ENCODE peak calls at places on chromosomes 5 and 9, in ten cellular contexts. V, M, N, Z, J, H, D, X, S and I are unnamed samples.
A peak's percentile ranks its signal among the peaks of the same experiment; 100 is the strongest.

GRCh38 chr9:83986223-83986622 is 5.6 kb downstream of the RMI1 start:
- DNase-seq in D (no peak), Z (no peak), J (no peak), H (no peak), X (no peak), M (no peak), N (no peak), V (no peak), S (no peak), I (no peak)

GRCh38 chr5:78829811-78830499 is 155.2 kb downstream of the ARSB start:
- DNase-seq in Z (no peak), N (no peak), V (no peak), S (no peak), M (peak; percentile 53), X (no peak), J (no peak), H (peak; percentile 72), D (peak; percentile 39), I (peak; percentile 33)

GRCh38 chr5:56124885-56125250 is 108.3 kb downstream of the ANKRD55 start:
- DNase-seq in D (no peak), V (peak; percentile 39), M (no peak), S (no peak), J (no peak), N (no peak), X (no peak), H (no peak), Z (no peak), I (no peak)

GRCh38 chr9:70868661-70869652 is 252.5 kb downstream of the TRPM3 start:
- DNase-seq in D (no peak), S (no peak), J (peak; percentile 25), M (no peak), X (no peak), Z (no peak), H (peak; percentile 17), N (no peak), V (peak; percentile 87), I (no peak)

GRCh38 chr5:59893436-59894227 is at the start of gene PDE4D:
- DNase-seq in X (peak; percentile 74), S (peak; percentile 14), N (peak; percentile 61), V (peak; percentile 63), D (peak; percentile 16), H (peak; percentile 33), J (peak; percentile 63), Z (peak; percentile 47), M (peak; percentile 18), I (peak; percentile 38)

GRCh38 chr9:84773023-84773422 is 103.5 kb downstream of the NTRK2 start:
- DNase-seq in H (no peak), J (no peak), M (no peak), D (no peak), V (peak; percentile 9), S (no peak), N (peak; percentile 30), X (no peak), Z (peak; percentile 78), I (no peak)

GRCh38 chr5:102722930-102723329 is 32.2 kb upstream of the PAM start:
- DNase-seq in S (no peak), D (no peak), N (peak; percentile 48), X (no peak), M (no peak), Z (peak; percentile 23), H (no peak), V (peak; percentile 33), J (no peak), I (no peak)

GRCh38 chr5:126471875-126472537 is 48.8 kb downstream of the GRAMD2B start:
- DNase-seq in H (no peak), N (peak; percentile 76), X (no peak), D (no peak), J (no peak), M (no peak), V (peak; percentile 42), Z (peak; percentile 86), S (no peak), I (no peak)

GRCh38 chr5:155029240-155029639 is 15.7 kb downstream of the KIF4B start:
- DNase-seq in M (no peak), J (no peak), H (no peak), D (no peak), V (no peak), S (no peak), Z (no peak), X (no peak), N (no peak), I (no peak)

GRCh38 chr9:34633851-34634550 is 3.6 kb downstream of the SIGMAR1 start:
- DNase-seq in H (peak; percentile 67), M (peak; percentile 45), D (no peak), Z (peak; percentile 51), N (peak; percentile 45), J (peak; percentile 65), S (peak; percentile 62), X (peak; percentile 73), V (peak; percentile 77), I (no peak)

GRCh38 chr5:96254980-96255681 is 177.9 kb downstream of the PCSK1 start:
- DNase-seq in H (no peak), N (peak; percentile 88), J (peak; percentile 31), M (no peak), V (peak; percentile 92), Z (peak; percentile 61), S (no peak), X (no peak), D (peak; percentile 41), I (no peak)

GRCh38 chr5:163917741-163918140 is 412.3 kb downstream of the MAT2B start:
- DNase-seq in X (no peak), V (peak; percentile 13), D (no peak), S (no peak), M (no peak), H (no peak), N (no peak), Z (peak; percentile 16), J (no peak), I (no peak)

GRCh38 chr5:59798862-59799667 is 94.5 kb downstream of the PDE4D start:
- DNase-seq in N (no peak), Z (peak; percentile 69), X (no peak), S (peak; percentile 35), V (peak; percentile 35), H (no peak), M (no peak), J (no peak), D (no peak), I (no peak)

GRCh38 chr5:132098621-132099020 is 25.0 kb downstream of the CSF2 start:
- DNase-seq in M (no peak), V (no peak), J (no peak), N (no peak), D (no peak), X (no peak), S (no peak), Z (no peak), H (no peak), I (no peak)

GRCh38 chr5:107449369-107449768 is 221.4 kb downstream of the EFNA5 start:
- DNase-seq in V (no peak), H (no peak), Z (no peak), J (no peak), X (no peak), M (no peak), D (no peak), N (no peak), S (no peak), I (no peak)

DNA sequence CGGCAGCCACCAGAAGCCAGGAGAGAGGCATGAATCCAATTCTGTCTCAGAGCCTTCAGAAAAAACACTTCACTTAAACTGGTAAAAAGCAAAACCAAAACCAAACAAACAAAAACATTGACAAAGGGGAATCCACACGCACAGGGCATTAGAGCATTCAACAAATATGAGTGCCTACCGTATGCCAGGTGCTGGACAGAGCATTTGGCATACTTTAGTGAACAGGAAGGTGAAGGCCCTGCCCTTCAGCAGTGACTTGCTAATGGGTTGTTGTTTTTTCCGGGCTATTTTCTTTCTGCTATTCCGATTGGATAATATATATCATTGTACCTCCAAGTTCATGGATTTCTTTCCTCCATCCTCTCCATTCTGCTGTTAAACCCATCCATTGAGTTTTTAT is 71.7 kb upstream of the RUFY1 start:
- DNase-seq in M (no peak), J (no peak), N (no peak), Z (no peak), D (no peak), S (no peak), X (no peak), V (no peak), H (no peak), I (no peak)
- H3K4me3 ChIP-seq in M (no peak overlapping the region), J (no peak overlapping the region), N (no peak overlapping the region), Z (no peak overlapping the region), D (no peak overlapping the region), S (no peak overlapping the region), X (no peak overlapping the region), V (no peak overlapping the region), H (no peak overlapping the region), I (no peak overlapping the region)

GRCh38 chr9:95077053-95077765 is 240.3 kb downstream of the FANCC start:
- DNase-seq in H (peak; percentile 22), V (no peak), Z (no peak), D (no peak), N (no peak), X (no peak), J (peak; percentile 25), M (no peak), S (no peak), I (no peak)
- H3K4me3 ChIP-seq in H (no peak overlapping the region), V (no peak overlapping the region), Z (no peak overlapping the region), D (no peak overlapping the region), N (no peak overlapping the region), X (no peak overlapping the region), J (peak overlapping the region; percentile 2), M (no peak overlapping the region), S (no peak overlapping the region), I (no peak overlapping the region)

GRCh38 chr9:79240774-79241173 is 331.0 kb upstream of the TLE4 start:
- DNase-seq in D (no peak), N (no peak), H (no peak), M (no peak), J (no peak), X (no peak), V (no peak), Z (no peak), S (no peak), I (no peak)
- H3K4me3 ChIP-seq in D (no peak overlapping the region), N (no peak overlapping the region), H (no peak overlapping the region), M (no peak overlapping the region), J (no peak overlapping the region), X (no peak overlapping the region), V (no peak overlapping the region), Z (no peak overlapping the region), S (no peak overlapping the region), I (no peak overlapping the region)

GRCh38 chr9:127968717-127969383 is 11.9 kb downstream of the EEIG1 start:
- DNase-seq in J (peak; percentile 84), N (peak; percentile 92), D (peak; percentile 79), S (no peak), X (no peak), V (peak; percentile 83), H (peak; percentile 41), M (no peak), Z (peak; percentile 75), I (peak; percentile 64)

GRCh38 chr9:127968046-127968445 is 12.7 kb downstream of the EEIG1 start:
- DNase-seq in V (no peak), N (no peak), M (no peak), Z (peak; percentile 86), X (no peak), S (no peak), H (peak; percentile 28), J (peak; percentile 62), D (no peak), I (peak; percentile 66)

GRCh38 chr9:127967151-127967809 is 13.5 kb downstream of the EEIG1 start:
- DNase-seq in Z (no peak), X (no peak), J (no peak), N (no peak), V (no peak), D (no peak), S (no peak), M (no peak), H (peak; percentile 53), I (no peak)

GRCh38 chr9:127965953-127966352 is 14.8 kb downstream of the EEIG1 start:
- DNase-seq in D (no peak), V (no peak), Z (no peak), M (no peak), H (no peak), N (no peak), X (no peak), S (no peak), J (no peak), I (no peak)

GRCh38 chr9:127966416-127967150 is 14.2 kb downstream of the EEIG1 start:
- DNase-seq in D (no peak), J (peak; percentile 72), X (no peak), H (no peak), Z (no peak), S (no peak), M (no peak), V (no peak), N (no peak), I (peak; percentile 45)
- H3K4me3 ChIP-seq in D (no peak overlapping the region), J (no peak overlapping the region), X (no peak overlapping the region), H (no peak overlapping the region), Z (no peak overlapping the region), S (no peak overlapping the region), M (no peak overlapping the region), V (no peak overlapping the region), N (no peak overlapping the region), I (no peak overlapping the region)